ENCODE peak calls at places on chromosomes 6 and 20, in four cellular contexts. V is A549, S is GM12878, O is K562. J is an unnamed sample.

GRCh38 chr20:11712611-11713160 is 205.0 kb upstream of the BTBD3 start:
- DNase-seq in S (no peak), V (no peak), O (no peak), J (no peak)

GRCh38 chr6:109896333-109896732 is 81.8 kb upstream of the GPR6 start:
- DNase-seq in S (no peak), V (no peak), O (no peak), J (no peak)

GRCh38 chr6:128487055-128487454 is 33.3 kb downstream of the PTPRK start:
- DNase-seq in S (no peak), O (no peak), V (no peak), J (peak; percentile 46)

GRCh38 chr20:51402201-51402600 is 140.3 kb downstream of the NFATC2 start:
- DNase-seq in O (no peak), V (no peak), S (no peak), J (no peak)

GRCh38 chr6:107633680-107634141 is 143.8 kb downstream of the SOBP start:
- DNase-seq in S (no peak), V (no peak), O (no peak), J (no peak)

GRCh38 chr6:77463881-77464867 is 883 bp upstream of the HTR1B start:
- DNase-seq in S (no peak), V (no peak), O (no peak), J (no peak)

GRCh38 chr20:8798505-8798904 is 270.4 kb upstream of the PLCB4 start:
- DNase-seq in O (no peak), V (no peak), S (no peak), J (no peak)

GRCh38 chr6:40912158-40912946 is 126.7 kb downstream of the UNC5CL start:
- DNase-seq in S (peak; percentile 19), V (peak; percentile 26), O (peak; percentile 69), J (peak; percentile 75)

DNA sequence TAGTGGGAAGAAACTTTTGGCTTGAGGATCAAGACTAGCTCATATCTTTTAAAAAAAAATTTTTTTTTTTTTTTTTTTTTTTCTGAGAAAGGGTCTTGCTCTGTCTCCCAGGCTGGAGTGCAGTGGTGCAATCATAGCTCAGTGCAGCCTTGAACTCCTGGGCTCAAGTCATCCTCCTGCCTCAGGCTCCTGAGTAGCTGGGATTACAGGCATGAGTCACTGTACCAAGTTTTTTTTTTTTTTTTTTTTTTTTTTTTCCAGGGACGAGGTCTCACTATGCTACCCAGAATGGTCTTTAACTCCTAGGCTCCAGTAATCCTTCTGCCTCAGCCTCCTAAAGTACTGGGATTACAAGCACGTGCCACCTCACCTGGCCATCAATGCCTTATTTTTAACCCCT is 27.9 kb downstream of the GCLC start:
- DNase-seq in O (no peak), V (no peak), S (no peak), J (peak; percentile 46)
- TF ChIP-seq CHD4 in O (no peak), V (no peak), S (no peak), J (no peak)

DNA sequence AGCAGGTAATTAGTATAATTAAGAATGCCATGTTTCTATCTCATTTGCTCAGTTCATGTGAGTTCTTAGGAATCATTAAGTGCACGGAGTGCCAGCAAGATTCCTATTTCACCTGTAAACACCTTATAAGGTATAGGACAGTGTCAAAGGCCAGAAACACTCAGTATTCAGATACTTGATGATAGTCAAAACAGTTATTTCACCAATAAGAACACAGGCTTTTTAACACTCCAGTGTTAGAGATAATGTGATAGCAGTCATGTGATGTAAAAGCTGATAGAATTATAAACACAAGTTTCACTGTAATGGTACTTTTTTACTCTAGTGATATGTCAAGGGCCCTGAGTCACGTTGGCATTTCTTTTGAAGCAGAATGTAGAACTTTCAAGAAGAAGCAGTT is at the start of gene GPRC6A:
- DNase-seq in O (no peak), S (no peak), V (no peak), J (no peak)
- TF ChIP-seq CHD4 in O (no peak), S (no peak), V (no peak), J (no peak)

GRCh38 chr6:47134476-47135189 is 92.5 kb upstream of the ADGRF1 start:
- DNase-seq in O (peak; percentile 80), S (no peak), V (peak; percentile 72), J (peak; percentile 91)

GRCh38 chr6:47138046-47138445 is 95.9 kb upstream of the ADGRF1 start:
- DNase-seq in S (no peak), V (no peak), O (no peak), J (no peak)

GRCh38 chr6:47133230-47134000 is 91.3 kb upstream of the ADGRF1 start:
- DNase-seq in S (no peak), O (peak; percentile 30), V (no peak), J (no peak)

GRCh38 chr6:47137073-47137472 is 94.9 kb upstream of the ADGRF1 start:
- DNase-seq in O (no peak), S (no peak), V (no peak), J (peak; percentile 95)

DNA sequence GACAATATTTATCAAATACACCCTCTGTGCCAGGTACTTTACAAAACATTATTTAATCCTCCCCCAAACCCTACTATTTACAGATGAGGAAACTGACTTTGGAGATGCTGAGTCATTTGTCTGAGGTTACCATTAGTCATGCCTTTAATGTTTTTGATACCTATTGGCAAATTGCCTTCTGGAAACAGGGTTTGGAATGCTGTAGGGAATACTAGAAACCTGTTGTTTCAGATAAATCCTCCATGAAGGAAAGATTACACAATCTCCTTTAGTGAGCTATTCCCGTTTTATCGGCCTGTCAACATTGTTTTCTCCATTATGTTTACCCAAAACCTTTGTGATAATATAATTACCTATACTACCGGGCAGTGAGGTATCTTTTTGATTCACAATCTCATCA is 93.6 kb upstream of the ADGRF1 start:
- DNase-seq in S (no peak), V (peak; percentile 53), O (peak; percentile 44), J (peak; percentile 97)
- TF ChIP-seq CHD4 in S (no peak), V (no peak), O (no peak), J (peak; percentile 6)

GRCh38 chr20:22513574-22513973 is 70.8 kb downstream of the FOXA2 start:
- DNase-seq in S (no peak), O (no peak), V (no peak), J (peak; percentile 47)

GRCh38 chr20:22515264-22515663 is 69.1 kb downstream of the FOXA2 start:
- DNase-seq in O (no peak), S (no peak), V (no peak), J (no peak)

GRCh38 chr20:22512911-22513489 is 71.4 kb downstream of the FOXA2 start:
- DNase-seq in V (no peak), S (no peak), O (no peak), J (no peak)

GRCh38 chr20:22509090-22509938 is 75.1 kb downstream of the FOXA2 start:
- DNase-seq in S (no peak), V (no peak), O (no peak), J (peak; percentile 44)

DNA sequence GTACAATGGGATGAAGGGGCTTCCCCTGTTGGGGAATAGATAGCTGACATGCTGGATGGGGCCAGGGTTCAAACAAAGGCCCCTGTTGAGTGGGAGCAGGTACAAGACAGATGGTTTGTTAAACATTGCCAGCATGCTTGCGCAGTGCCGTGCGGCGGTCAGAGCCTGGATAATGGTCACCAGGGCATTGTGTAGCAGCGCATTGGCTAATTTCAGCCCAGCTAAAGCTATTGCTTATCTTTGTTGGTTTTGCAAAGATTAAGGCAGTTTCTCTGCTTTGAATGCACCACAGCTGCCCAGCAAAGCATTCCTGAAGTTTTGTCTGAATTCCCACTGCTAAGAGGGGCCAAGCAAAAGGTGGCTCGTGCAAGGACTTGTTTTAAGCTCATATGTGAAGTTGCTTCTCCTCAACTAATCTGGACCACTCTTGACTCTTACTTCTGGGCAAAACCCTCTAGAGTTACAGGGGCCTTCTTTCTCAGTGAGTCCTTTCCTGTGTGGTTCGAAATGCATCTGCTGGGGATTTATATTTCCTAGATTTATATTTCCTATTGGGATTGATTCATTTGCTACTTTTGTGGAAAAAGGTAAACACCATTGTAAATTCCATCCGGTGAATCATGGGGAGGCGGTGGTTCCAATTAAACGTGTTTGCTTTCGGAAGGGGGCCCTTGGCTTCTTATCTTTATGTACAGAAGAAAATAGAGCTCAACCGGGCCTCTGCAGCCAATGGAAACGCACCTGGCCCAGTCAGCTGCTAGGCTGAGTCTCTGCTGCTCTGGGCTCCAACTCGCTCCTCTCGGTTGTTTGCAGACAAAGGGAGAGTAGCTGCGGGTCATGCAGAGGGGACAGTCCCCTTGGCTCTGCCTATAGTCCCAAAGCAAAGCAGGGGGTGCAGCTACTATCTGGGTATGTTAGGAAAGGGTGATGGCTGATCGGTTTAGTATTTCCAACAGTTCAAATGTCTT is 72.1 kb downstream of the FOXA2 start:
- DNase-seq in S (no peak), V (no peak), O (peak; percentile 65), J (peak; percentile 99)
- TF ChIP-seq CHD4 in S (no peak), V (no peak), O (no peak), J (peak; percentile 99)

DNA sequence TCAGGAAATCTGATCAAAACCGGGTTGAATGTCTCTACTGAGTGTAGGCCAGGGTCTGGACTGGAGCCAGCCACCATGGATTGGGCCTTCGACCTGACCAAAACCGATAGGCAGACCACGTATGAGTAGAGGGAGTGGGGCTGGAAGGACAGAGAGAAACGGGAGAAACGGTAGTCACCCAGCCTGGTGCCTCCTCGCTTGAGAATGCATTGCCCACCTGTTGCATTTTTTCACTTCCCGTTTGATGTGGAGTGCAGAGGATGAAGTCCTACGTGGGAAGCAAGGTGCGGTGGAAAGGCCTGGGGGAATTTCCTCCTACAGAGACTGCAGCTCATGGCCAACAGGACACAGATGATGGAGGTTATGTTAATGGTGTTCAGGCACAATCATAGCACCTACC is 53.9 kb upstream of the ECI2 start:
- DNase-seq in O (no peak), V (no peak), S (no peak), J (no peak)
- TF ChIP-seq CHD4 in O (no peak), V (no peak), S (no peak), J (no peak)

DNA sequence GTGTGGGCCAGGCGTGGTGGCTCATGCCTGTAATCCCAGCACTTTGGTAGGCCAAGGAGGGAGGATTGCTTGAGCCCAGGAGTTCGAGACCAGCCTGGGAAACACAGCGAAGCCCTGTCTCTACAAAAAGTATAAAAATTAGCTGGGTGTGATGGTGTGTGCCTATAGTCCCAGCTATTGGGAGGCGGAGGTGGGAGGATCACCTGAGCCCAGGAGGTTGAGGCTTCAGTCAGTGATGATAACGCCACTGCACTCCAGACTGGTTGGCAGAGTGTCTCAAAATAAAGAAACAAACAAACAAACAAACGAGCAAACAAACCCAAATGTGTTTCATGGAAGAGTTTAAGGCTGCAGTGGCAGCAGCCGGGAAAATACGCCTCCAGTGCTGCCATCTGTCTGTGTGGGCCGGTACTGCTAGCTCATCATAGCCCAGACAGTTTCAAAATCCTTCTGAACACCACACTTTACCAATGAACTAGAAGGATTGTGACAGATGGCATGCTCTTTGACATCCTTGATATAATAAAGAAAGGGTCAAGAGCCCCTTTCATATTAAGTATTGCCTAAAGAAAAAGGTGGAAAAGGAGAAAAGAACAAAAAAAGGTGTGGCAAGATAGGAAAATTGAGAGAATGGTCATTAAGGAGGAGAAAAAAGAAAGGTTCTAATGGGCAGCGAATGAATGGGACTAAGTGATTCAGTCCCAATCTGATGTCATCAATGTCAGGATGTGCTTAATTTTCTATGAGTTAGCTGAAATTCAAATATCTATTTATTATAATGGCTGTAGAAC is 298.6 kb downstream of the SYNE1 start:
- DNase-seq in O (peak; percentile 42), S (no peak), V (peak; percentile 10), J (peak; percentile 23)
- TF ChIP-seq CHD4 in O (no peak), S (no peak), V (no peak), J (no peak)

J was measured in HepG2.